ENCODE peak calls at places on chromosomes 5 and 9, in seven cellular contexts. C is fibroblast of lung, B is HCT116, Y is cardiac muscle cell, T is thoracic aorta, G is PC-3, F is WERI-Rb-1. I is an unnamed sample.

GRCh38 chr9:123174887-123175518 is 93.4 kb downstream of the STRBP start:
- DNase-seq in C (no peak), B (no peak), Y (no peak), T (no peak), G (no peak), F (no peak), I (no peak)

GRCh38 chr9:129058965-129059795 is 21.7 kb upstream of the DOLPP1 start:
- DNase-seq in C (peak; percentile 24), B (no peak), Y (peak; percentile 34), T (no peak), G (peak; percentile 52), F (no peak), I (no peak)

GRCh38 chr9:112884086-112884485 is 6.6 kb downstream of the SLC46A2 start:
- DNase-seq in C (no peak), B (no peak), Y (peak; percentile 42), T (no peak), G (peak; percentile 85), F (no peak), I (no peak)

GRCh38 chr5:127838661-127839060 is 135.5 kb downstream of the CCDC192 start:
- DNase-seq in C (peak; percentile 31), B (no peak), Y (peak; percentile 47), T (no peak), G (peak; percentile 57), F (no peak), I (no peak)

GRCh38 chr5:73170522-73170921 is 2.5 kb upstream of the TMEM174 start:
- DNase-seq in C (peak; percentile 31), B (peak; percentile 8), Y (peak; percentile 62), T (no peak), G (peak; percentile 36), F (peak; percentile 37), I (no peak)

GRCh38 chr5:58666598-58667595 is 84.0 kb downstream of the RAB3C start:
- DNase-seq in C (no peak), B (no peak), Y (peak; percentile 64), T (no peak), G (no peak), F (no peak), I (no peak)

GRCh38 chr9:99411068-99411467 is 189.0 kb downstream of the SEC61B start:
- DNase-seq in C (peak; percentile 35), B (no peak), Y (no peak), T (no peak), G (peak; percentile 60), F (peak; percentile 26), I (no peak)

GRCh38 chr5:108418172-108418571 is 36.3 kb upstream of the FBXL17 start:
- DNase-seq in C (no peak), B (no peak), Y (no peak), T (no peak), G (no peak), F (no peak), I (no peak)

GRCh38 chr9:96486351-96487029 is 36.5 kb downstream of the HABP4 start:
- DNase-seq in C (peak; percentile 75), B (no peak), Y (peak; percentile 76), T (no peak), G (peak; percentile 11), F (no peak), I (no peak)

GRCh38 chr5:113520429-113520828 is 6.9 kb downstream of the YTHDC2 start:
- DNase-seq in C (peak; percentile 47), B (no peak), Y (no peak), T (no peak), G (no peak), F (no peak), I (no peak)

GRCh38 chr9:34992376-34992951 is 2.9 kb downstream of the DNAJB5 start:
- DNase-seq in C (peak; percentile 92), B (peak; percentile 22), Y (peak; percentile 90), T (peak; percentile 91), G (peak; percentile 80), F (peak; percentile 34), I (peak; percentile 77)

GRCh38 chr5:140043508-140043872 is 391 bp upstream of the NRG2 start:
- DNase-seq in C (no peak), B (no peak), Y (no peak), T (no peak), G (peak; percentile 16), F (peak; percentile 71), I (no peak)

GRCh38 chr5:73519531-73520283 is 21.5 kb downstream of the BTF3 start:
- DNase-seq in C (peak; percentile 85), B (peak; percentile 85), Y (peak; percentile 89), T (peak; percentile 26), G (peak; percentile 88), F (peak; percentile 76), I (peak; percentile 45)

DNA sequence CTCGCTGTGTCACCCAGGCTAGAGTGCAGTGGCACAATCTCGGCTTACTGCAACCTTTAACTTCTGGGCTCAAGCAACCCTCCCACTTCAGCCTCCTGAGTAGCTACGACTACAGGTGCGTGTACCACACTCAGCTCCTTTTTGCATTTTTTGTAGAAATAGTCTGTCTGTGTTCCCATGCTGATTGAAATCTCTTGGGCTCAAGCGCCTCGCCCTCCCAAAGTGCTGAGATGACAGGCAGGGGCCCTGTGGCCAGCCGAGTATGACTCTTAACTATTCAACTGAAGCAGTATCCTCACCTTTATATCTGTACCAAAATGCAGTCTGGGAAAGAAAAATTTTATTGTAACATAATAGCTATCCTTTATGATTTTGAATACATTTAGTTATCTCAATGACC is 12.2 kb upstream of the NIM1K start:
- DNase-seq in C (no peak), B (no peak), Y (no peak), T (no peak), G (no peak), F (no peak), I (no peak)
- TF ChIP-seq CTCF in C (no peak), B (no peak), Y (no peak), T (no peak), G (no peak), F (no peak), I (no peak)

GRCh38 chr5:177310757-177311173 is 933 bp downstream of the MXD3 start:
- DNase-seq in C (no peak), B (no peak), Y (peak; percentile 38), T (no peak), G (peak; percentile 37), F (no peak), I (no peak)

GRCh38 chr5:177312649-177313181 is 1.0 kb upstream of the MXD3 start:
- DNase-seq in C (peak; percentile 9), B (peak; percentile 51), Y (no peak), T (no peak), G (peak; percentile 81), F (no peak), I (no peak)

GRCh38 chr5:177311361-177311722 is 356 bp downstream of the MXD3 start:
- DNase-seq in C (no peak), B (no peak), Y (peak; percentile 15), T (no peak), G (peak; percentile 34), F (no peak), I (no peak)

GRCh38 chr5:177310332-177310731 is 1.4 kb downstream of the MXD3 start:
- DNase-seq in C (no peak), B (no peak), Y (no peak), T (no peak), G (no peak), F (no peak), I (no peak)

DNA sequence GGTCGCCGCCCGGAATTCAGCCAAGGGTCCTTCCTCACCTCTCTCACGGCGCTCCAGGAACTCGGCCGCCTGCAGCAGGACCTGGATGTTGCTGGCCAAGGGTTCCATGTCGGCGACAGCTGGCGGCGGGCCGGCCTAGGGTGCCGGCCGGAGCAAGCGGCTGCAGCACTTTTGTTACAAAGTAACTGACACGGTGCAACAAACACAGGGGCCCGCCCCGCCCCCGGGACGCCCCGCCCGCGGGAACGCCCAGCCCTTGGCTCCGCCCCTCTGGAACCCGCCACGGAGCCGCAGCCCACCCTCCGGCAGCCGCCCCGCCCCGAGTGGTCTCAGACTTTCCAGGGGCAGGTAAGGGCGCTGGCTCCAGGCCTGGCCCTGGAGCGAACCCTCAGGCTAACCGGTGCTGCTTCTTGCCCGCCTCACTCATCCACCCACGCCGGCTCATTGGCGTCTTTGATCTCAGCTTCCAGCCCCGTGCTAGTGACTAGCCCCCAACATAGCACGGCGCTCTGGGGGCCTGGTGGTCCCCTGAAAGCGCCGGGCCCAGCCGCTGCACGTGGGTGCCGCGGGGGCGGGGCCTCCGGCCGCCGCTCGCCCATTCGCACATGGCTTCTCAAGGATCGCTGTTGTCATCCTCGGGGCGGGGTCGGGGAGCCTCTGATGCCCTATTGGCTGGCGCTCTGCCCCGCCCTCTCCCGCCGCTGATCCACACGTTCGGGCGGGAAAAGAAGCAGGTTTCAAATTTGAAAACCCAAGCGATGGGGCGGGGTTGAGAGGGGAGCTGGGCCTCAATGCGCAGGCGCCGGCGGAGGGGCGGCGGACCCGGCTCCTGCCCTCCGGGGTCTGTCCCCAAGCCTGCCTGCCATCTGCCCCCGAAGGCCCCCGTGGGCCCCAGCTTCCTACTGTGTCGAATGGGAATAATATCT is at the start of gene MXD3:
- DNase-seq in C (peak; percentile 91), B (peak; percentile 91), Y (peak; percentile 96), T (peak; percentile 96), G (peak; percentile 99), F (peak; percentile 95), I (peak; percentile 82)
- H3K4me3 ChIP-seq in C (peak within 1 kb of the TSS; percentile 64), B (peak within 1 kb of the TSS; percentile 82), Y (peak within 1 kb of the TSS; percentile 41), T (peak within 1 kb of the TSS; percentile 90), G (peak within 1 kb of the TSS; percentile 76), F (peak within 1 kb of the TSS; percentile 62), I (peak within 1 kb of the TSS; percentile 46)

GRCh38 chr9:93959739-93960154 is 4.6 kb upstream of the BARX1 start:
- DNase-seq in C (peak; percentile 32), B (no peak), Y (no peak), T (no peak), G (no peak), F (no peak), I (no peak)
- H3K27me3 ChIP-seq in C (peaks cover 66% of the 10 kb centered on the region), B (no peaks in the 10 kb centered on the region), Y (peaks cover 86% of the 10 kb centered on the region), T (peaks cover 38% of the 10 kb centered on the region), G (no peaks in the 10 kb centered on the region), F (peaks cover 52% of the 10 kb centered on the region), I (peaks cover 72% of the 10 kb centered on the region)

GRCh38 chr5:87138091-87138819 is 129.4 kb upstream of the RASA1 start:
- DNase-seq in C (no peak), B (no peak), Y (no peak), T (no peak), G (no peak), F (no peak), I (no peak)

GRCh38 chr5:87137280-87137679 is 130.4 kb upstream of the RASA1 start:
- DNase-seq in C (no peak), B (no peak), Y (peak; percentile 18), T (peak; percentile 50), G (no peak), F (no peak), I (no peak)

GRCh38 chr5:87141544-87141943 is 126.1 kb upstream of the RASA1 start:
- DNase-seq in C (no peak), B (no peak), Y (no peak), T (no peak), G (no peak), F (no peak), I (no peak)

GRCh38 chr5:87136733-87137132 is 130.9 kb upstream of the RASA1 start:
- DNase-seq in C (no peak), B (no peak), Y (no peak), T (no peak), G (no peak), F (no peak), I (no peak)

GRCh38 chr5:87139795-87140194 is 127.9 kb upstream of the RASA1 start:
- DNase-seq in C (no peak), B (no peak), Y (no peak), T (no peak), G (peak; percentile 40), F (no peak), I (no peak)
- TF ChIP-seq CTCF in C (no peak), B (no peak), Y (no peak), T (no peak), G (no peak), F (no peak), I (no peak)

I was measured in kidney epithelial cell.